ENCODE peak calls at places on chromosomes 11 and 22, in eight cellular contexts. L is heart right ventricle; M is lower leg skin; H is HFFc6; S is hepatocyte; T is HFF-Myc; Y is cardiac fibroblast; C is CD4-positive, alpha-beta T cell. Q is an unnamed sample.

GRCh38 chr11:33899383-33900037 is 7.6 kb upstream of the LMO2 start:
- DNase-seq in L (peak; percentile 54), M (peak; percentile 89), H (peak; percentile 57), S (peak; percentile 63), T (peak; percentile 77), Y (peak; percentile 91), C (no peak), Q (no peak)

GRCh38 chr11:38182126-38182907 is 1584.3 kb upstream of the RAG2 start:
- DNase-seq in L (no peak), M (no peak), H (no peak), S (peak; percentile 2), T (no peak), Y (peak; percentile 59), C (no peak), Q (no peak)

GRCh38 chr22:18970948-18971315 is 34.8 kb upstream of the PRODH start:
- DNase-seq in L (no peak), M (no peak), H (no peak), S (no peak), T (no peak), Y (no peak), C (no peak), Q (no peak)

GRCh38 chr22:26321469-26321913 is 107.6 kb upstream of the ASPHD2 start:
- DNase-seq in L (peak; percentile 55), M (no peak), H (peak; percentile 86), S (no peak), T (peak; percentile 48), Y (peak; percentile 5), C (no peak), Q (no peak)

GRCh38 chr22:44159230-44159629 is 21.5 kb upstream of the PARVG start:
- DNase-seq in L (no peak), M (no peak), H (no peak), S (no peak), T (no peak), Y (peak; percentile 56), C (no peak), Q (no peak)

GRCh38 chr11:5631969-5632635 is 7.3 kb downstream of the TRIM34 start:
- DNase-seq in L (no peak), M (no peak), H (no peak), S (no peak), T (no peak), Y (no peak), C (no peak), Q (peak; percentile 60)

GRCh38 chr11:111021131-111021530 is 224.4 kb upstream of the POU2AF2 start:
- DNase-seq in L (no peak), M (no peak), H (no peak), S (no peak), T (no peak), Y (no peak), C (no peak), Q (no peak)

GRCh38 chr22:21765909-21766529 is 30.4 kb upstream of the YPEL1 start:
- DNase-seq in L (no peak), M (no peak), H (no peak), S (no peak), T (no peak), Y (no peak), C (no peak), Q (no peak)

GRCh38 chr11:85810871-85811611 is at the start of gene SYTL2:
- DNase-seq in L (peak; percentile 80), M (peak; percentile 37), H (no peak), S (peak; percentile 83), T (no peak), Y (peak; percentile 31), C (peak; percentile 82), Q (peak; percentile 79)

GRCh38 chr11:95372097-95372656 is 141.2 kb upstream of the SESN3 start:
- DNase-seq in L (no peak), M (no peak), H (no peak), S (no peak), T (no peak), Y (no peak), C (no peak), Q (no peak)

GRCh38 chr11:104783241-104783640 is 115.0 kb downstream of the CASP12 start:
- DNase-seq in L (no peak), M (no peak), H (no peak), S (no peak), T (no peak), Y (no peak), C (no peak), Q (no peak)

GRCh38 chr11:104784684-104785460 is 113.4 kb downstream of the CASP12 start:
- DNase-seq in L (no peak), M (no peak), H (no peak), S (no peak), T (no peak), Y (no peak), C (no peak), Q (no peak)

GRCh38 chr11:104781719-104782376 is 116.4 kb downstream of the CASP12 start:
- DNase-seq in L (no peak), M (no peak), H (no peak), S (no peak), T (no peak), Y (no peak), C (no peak), Q (no peak)

GRCh38 chr11:104781037-104781436 is 117.2 kb downstream of the CASP12 start:
- DNase-seq in L (no peak), M (no peak), H (no peak), S (no peak), T (no peak), Y (no peak), C (no peak), Q (no peak)

GRCh38 chr11:104782377-104782754 is 115.9 kb downstream of the CASP12 start:
- DNase-seq in L (no peak), M (no peak), H (no peak), S (no peak), T (no peak), Y (no peak), C (no peak), Q (no peak)
- TF ChIP-seq CTCF in L (no peak), M (no peak), H (no peak), S (no peak), T (no peak), Y (no peak), C (no peak), Q (no peak)

GRCh38 chr11:77039491-77040400 is 5.5 kb downstream of the B3GNT6 start:
- DNase-seq in L (peak; percentile 28), M (no peak), H (no peak), S (peak; percentile 59), T (no peak), Y (peak; percentile 50), C (no peak), Q (peak; percentile 77)
- TF ChIP-seq CTCF in L (peak; percentile 51), M (no peak), H (peak; percentile 72), S (peak; percentile 54), T (peak; percentile 50), Y (peak; percentile 70), C (peak; percentile 13), Q (peak; percentile 37)

DNA sequence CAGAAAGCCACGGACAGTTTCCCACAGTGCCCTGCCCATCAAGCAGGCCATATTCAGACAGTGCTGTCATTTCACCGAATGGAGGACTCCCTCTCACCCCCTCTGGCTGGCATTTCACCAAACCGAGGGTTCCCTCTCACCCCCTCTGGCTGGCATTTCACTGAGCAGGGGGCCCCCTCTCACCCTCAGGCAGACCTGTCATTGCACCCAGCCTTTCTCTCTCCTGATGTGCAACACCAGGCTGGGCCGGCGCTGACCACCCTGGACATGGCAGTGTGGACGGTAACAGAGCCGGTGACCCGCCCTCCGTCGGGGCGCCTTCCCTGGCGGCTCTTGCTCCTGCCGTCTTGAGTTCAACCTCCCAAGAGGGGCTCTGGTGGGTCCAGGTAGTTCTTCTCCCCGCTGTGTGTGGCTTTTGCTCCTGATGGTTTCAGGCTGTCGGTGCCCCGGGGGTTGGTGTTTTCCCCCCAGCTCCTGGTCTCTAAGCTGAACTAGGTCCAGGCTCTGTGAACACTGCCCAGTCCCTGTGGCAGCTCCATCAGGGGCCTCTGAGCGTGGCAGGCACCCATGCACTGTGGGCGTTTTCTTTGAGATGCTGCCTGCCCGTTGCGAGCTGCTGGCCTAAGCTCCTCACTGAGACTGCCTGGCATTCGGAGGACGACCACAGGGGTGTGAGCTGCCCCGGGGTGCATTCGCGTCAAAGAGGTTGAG is 46.9 kb downstream of the SMIM38 start:
- DNase-seq in L (no peak), M (no peak), H (no peak), S (no peak), T (no peak), Y (no peak), C (no peak), Q (no peak)
- TF ChIP-seq CTCF in L (no peak), M (no peak), H (no peak), S (no peak), T (no peak), Y (no peak), C (no peak), Q (no peak)

GRCh38 chr11:128888034-128888985 is 2.8 kb upstream of the KCNJ5 start:
- DNase-seq in L (no peak), M (no peak), H (no peak), S (no peak), T (no peak), Y (no peak), C (no peak), Q (no peak)

GRCh38 chr11:128889657-128890213 is 1.4 kb upstream of the KCNJ5 start:
- DNase-seq in L (no peak), M (no peak), H (no peak), S (no peak), T (no peak), Y (no peak), C (no peak), Q (no peak)

GRCh38 chr11:128884054-128884453 is 7.1 kb upstream of the KCNJ5 start:
- DNase-seq in L (no peak), M (no peak), H (no peak), S (no peak), T (no peak), Y (no peak), C (no peak), Q (no peak)

GRCh38 chr11:128884703-128885338 is 6.3 kb upstream of the KCNJ5 start:
- DNase-seq in L (no peak), M (peak; percentile 59), H (peak; percentile 61), S (peak; percentile 84), T (peak; percentile 52), Y (peak; percentile 80), C (peak; percentile 27), Q (peak; percentile 79)

DNA sequence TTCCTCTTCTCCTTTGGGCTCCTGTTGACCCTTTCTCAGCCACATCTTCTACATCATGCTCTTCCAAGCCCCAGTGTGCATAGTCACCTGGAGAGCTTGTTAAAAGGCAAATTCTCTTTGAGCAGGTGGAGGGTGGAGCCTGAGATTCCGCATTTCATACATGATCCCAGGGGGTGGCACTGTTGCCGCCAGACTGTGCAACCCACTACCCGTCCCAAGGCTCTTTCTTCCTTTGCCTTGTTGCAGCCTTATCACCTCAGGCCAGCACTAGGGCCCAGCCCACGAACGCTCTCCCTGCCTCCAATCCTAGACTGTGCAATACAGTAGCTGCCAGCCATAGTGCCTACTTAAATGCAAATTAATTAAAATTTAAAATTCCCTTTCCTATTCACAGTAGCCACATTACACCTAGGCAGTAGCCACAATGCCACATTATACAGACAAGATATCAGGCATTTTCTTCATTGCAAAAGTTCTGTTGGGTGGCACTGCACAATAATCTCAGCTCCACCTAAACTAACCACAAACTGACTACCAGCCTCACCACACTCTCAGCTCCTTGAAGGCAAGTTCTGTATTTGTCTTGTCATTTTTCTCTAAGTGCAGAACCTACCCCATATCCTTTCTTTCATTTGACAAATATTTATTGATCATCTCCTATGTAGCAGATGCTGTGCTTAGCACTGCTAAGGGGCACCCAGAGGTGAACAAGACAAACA is 4.6 kb upstream of the KCNJ5 start:
- DNase-seq in L (no peak), M (no peak), H (no peak), S (peak; percentile 38), T (no peak), Y (no peak), C (no peak), Q (no peak)
- TF ChIP-seq CTCF in L (peak; percentile 22), M (no peak), H (peak; percentile 44), S (peak; percentile 30), T (peak; percentile 43), Y (no peak), C (no peak), Q (no peak)